ENCODE peak calls at places on chromosomes 1 and 21, in four cellular contexts. H is GM23338, W is neural crest cell, X is tibial nerve. E is an unnamed sample.

GRCh38 chr1:9181176-9181906 is 52.4 kb upstream of the GPR157 start:
- DNase-seq in H (peak; percentile 81), X (peak; percentile 41), W (peak; percentile 86), E (peak; percentile 82)

GRCh38 chr1:25927541-25928265 is 21.5 kb upstream of the STMN1 start:
- DNase-seq in H (peak; percentile 83), X (no peak), W (peak; percentile 41), E (peak; percentile 89)

GRCh38 chr21:45993210-45994085 is 11.9 kb downstream of the COL6A1 start:
- DNase-seq in H (no peak), W (no peak), X (peak; percentile 30), E (peak; percentile 14)

GRCh38 chr1:167526659-167527383 is 8.5 kb upstream of the CD247 start:
- DNase-seq in W (no peak), H (no peak), X (no peak), E (no peak)

GRCh38 chr1:217857061-217857460 is 225.9 kb downstream of the SPATA17 start:
- DNase-seq in H (no peak), X (no peak), W (no peak), E (no peak)

GRCh38 chr1:47675047-47675675 is 237.3 kb downstream of the FOXD2 start:
- DNase-seq in W (no peak), H (no peak), X (no peak), E (no peak)

GRCh38 chr21:32916522-32917099 is 109.1 kb upstream of the OLIG2 start:
- DNase-seq in X (no peak), W (no peak), H (peak; percentile 37), E (peak; percentile 44)

GRCh38 chr1:33094971-33095604 is 14.1 kb downstream of the AZIN2 start:
- DNase-seq in X (peak; percentile 45), W (peak; percentile 85), H (peak; percentile 87), E (peak; percentile 70)

GRCh38 chr1:221869759-221870158 is 127.9 kb upstream of the DUSP10 start:
- DNase-seq in W (no peak), X (no peak), H (no peak), E (no peak)

GRCh38 chr1:167938083-167938482 is 1.2 kb upstream of the MPC2 start:
- DNase-seq in W (no peak), X (no peak), H (no peak), E (no peak)

GRCh38 chr1:2046225-2046917 is 3.8 kb upstream of the PRKCZ start:
- DNase-seq in W (peak; percentile 53), H (peak; percentile 92), X (no peak), E (peak; percentile 92)

GRCh38 chr1:245996806-245997205 is 510.3 kb downstream of the SMYD3 start:
- DNase-seq in H (no peak), X (no peak), W (no peak), E (no peak)

GRCh38 chr1:48493970-48494769 is 22.2 kb upstream of the SPATA6 start:
- DNase-seq in H (peak; percentile 9), X (no peak), W (no peak), E (no peak)

GRCh38 chr1:25771246-25772114 is 28.5 kb upstream of the SELENON start:
- DNase-seq in H (peak; percentile 52), W (peak; percentile 34), X (no peak), E (peak; percentile 95)

GRCh38 chr1:77571642-77572041 is 110.8 kb downstream of the ZZZ3 start:
- DNase-seq in X (no peak), H (no peak), W (no peak), E (no peak)
- TF ChIP-seq CTCF in X (no peak), H (no peak), W (no peak), E (no peak)

GRCh38 chr1:153309441-153309840 is 3.3 kb downstream of the PGLYRP3 start:
- DNase-seq in H (no peak), X (no peak), W (no peak), E (no peak)

GRCh38 chr1:153308540-153308939 is 4.2 kb downstream of the PGLYRP3 start:
- DNase-seq in H (no peak), X (no peak), W (no peak), E (no peak)

GRCh38 chr1:153313288-153313687 is 536 bp upstream of the PGLYRP3 start:
- DNase-seq in W (no peak), H (no peak), X (no peak), E (no peak)

GRCh38 chr1:153310526-153310925 is 2.2 kb downstream of the PGLYRP3 start:
- DNase-seq in H (no peak), X (no peak), W (no peak), E (no peak)

DNA sequence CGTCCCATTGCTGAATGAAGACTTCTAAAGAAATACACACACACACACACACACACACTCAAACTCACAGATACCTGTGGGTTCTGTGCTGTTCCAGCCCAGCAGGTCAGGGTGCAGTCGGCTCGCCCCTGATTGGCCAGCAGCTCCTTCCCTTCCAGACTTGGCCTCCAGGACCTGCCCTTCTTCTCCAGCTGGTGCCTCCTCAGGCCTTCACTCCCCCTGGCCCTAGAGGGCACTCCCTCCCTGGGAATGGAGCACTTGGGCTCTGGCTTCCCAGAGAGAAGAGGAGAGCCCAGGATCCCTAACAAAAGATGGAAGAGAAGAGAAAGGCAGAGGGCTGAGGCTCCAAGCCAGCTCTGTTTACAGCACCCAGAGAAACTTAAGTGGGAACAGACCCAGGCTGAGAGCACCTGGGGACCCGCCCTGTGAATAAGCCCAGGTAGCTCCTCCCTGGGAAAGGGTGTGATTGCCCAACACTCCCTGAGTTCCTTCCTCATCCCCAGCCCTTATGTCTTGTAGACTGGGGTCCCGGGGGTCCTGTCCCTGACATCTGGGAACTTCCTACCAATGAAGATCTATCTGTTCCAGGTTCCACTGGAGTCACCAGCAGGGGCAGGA is at the start of gene PGLYRP3:
- DNase-seq in W (no peak), H (peak; percentile 31), X (no peak), E (no peak)
- TF ChIP-seq CTCF in W (no peak), H (no peak), X (no peak), E (peak; percentile 31)

DNA sequence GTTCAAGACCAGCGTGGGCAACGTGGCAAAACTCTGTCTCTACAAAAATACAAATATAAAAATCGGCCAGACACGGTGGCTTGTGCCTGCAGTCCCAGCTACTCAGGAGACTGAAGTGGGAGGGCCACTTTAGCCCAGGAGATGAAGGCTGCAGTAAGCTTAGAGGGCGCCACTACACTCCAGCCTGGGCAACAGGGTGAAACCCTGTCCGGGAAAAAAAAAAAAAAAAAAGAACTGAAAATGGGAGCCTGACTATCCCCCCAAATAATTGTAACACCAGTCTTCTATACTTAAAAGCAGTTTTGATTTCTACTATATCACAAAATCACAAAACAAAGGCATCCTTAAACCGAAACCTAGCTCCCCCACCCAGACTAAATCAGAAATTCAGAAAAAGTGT is 60.3 kb downstream of the CDC42BPA start:
- DNase-seq in W (no peak), X (no peak), H (peak; percentile 61), E (no peak)
- TF ChIP-seq CTCF in W (no peak), X (no peak), H (peak; percentile 47), E (peak; percentile 7)

GRCh38 chr21:29125199-29125598 is 5.2 kb upstream of the MAP3K7CL start:
- DNase-seq in W (no peak), H (no peak), X (no peak), E (no peak)
- TF ChIP-seq CTCF in W (no peak), H (no peak), X (no peak), E (no peak)

GRCh38 chr1:24294757-24295371 is 24.3 kb upstream of the GRHL3 start:
- DNase-seq in W (no peak), X (peak; percentile 64), H (peak; percentile 57), E (no peak)
- TF ChIP-seq CTCF in W (no peak), X (no peak), H (no peak), E (no peak)

GRCh38 chr1:189633658-189634057 is 844.0 kb downstream of the BRINP3 start:
- DNase-seq in X (no peak), W (no peak), H (no peak), E (no peak)
- TF ChIP-seq CTCF in X (no peak), W (no peak), H (no peak), E (no peak)

DNA sequence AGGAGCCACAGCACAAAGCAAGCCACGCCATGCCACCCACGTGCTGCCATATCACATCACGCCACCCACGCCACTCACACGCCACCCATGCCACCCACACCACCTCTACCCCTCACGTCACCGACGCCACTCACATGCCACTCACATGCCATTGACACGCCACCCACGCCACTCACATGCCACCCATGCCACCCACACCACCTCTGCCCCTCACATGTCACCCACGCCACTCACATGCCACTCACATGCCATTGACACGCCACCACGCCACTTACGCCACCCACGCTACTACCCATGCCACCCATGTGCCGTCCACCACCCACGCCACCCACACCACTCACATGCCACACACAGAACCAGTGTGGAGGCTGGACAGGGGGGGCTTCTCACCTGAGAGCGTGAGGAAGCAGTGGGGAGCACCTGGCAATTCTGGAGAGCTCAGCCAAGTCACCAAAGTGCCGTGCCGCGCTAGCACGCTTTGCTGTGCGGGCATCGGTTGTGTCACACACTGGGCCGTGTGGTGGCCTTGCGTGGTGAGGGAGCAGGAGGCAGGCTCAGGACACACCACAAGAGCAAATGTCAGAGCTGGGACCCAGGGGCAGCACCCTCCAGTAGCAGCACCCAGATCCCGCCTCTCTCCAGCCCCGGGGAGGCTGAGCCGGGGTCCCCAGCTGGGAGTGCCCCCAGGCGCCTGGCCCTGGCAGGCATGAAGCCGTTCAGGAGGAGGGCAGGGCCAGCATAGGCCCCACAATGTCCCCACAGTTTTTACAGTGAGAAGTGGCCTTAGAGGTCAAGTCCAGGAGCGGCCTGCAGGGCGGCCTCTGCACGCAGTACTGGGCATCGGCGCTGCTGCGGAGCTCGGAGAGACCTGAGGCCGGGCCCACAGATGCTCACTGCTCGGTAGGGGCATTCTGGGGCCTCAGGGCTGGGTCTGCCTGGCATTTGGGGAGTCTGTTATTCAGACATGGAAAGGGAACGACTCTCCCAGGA is 70.0 kb downstream of the AGPAT3 start:
- DNase-seq in H (no peak), W (no peak), X (no peak), E (no peak)
- TF ChIP-seq CTCF in H (no peak), W (no peak), X (no peak), E (peak; percentile 29)

GRCh38 chr1:228073870-228074545 is 8.5 kb upstream of the ARF1 start:
- DNase-seq in H (peak; percentile 64), X (no peak), W (no peak), E (peak; percentile 31)
- TF ChIP-seq CTCF in H (peak; percentile 44), X (no peak), W (no peak), E (peak; percentile 54)

DNA sequence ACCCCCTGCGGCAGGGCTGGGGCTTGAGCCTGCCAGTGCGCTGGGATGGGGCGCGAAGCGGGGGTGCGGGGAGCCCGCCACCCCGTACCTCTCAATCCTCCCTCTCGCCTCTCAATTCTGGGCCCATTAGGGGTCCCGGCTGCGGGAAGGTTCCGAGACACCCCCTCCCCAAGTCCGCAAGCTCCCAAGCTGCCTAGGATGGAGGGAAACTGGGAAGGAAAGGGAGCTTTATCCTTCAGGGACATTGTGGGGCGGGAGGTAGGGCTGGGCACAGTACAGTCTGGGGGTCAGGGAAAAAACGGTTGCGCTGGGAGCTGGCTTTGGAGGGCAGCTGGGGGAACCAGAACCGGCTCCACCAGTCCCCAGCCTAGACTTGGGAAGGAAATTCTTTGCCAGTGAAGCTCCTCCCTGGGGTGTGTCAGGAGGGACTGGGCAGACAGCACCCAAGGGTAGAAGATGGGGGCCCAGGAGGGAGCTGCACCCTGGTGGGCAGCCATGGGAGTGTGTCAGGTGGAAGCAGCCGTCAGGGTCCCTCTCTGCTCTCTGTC is 904 bp downstream of the GJB3 start:
- DNase-seq in W (no peak), H (peak; percentile 58), X (no peak), E (no peak)
- TF ChIP-seq CTCF in W (no peak), H (peak; percentile 16), X (no peak), E (peak; percentile 5)